ENCODE peak calls at places on chromosomes 13 and 19, in five cellular contexts. K, I, S, P and D are unnamed samples.

GRCh38 chr13:110448230-110448629 is 113.3 kb downstream of the RAB20 start:
- DNase-seq in I (no peak), K (no peak), S (no peak), P (no peak), D (no peak)

GRCh38 chr19:29858000-29858596 is 46.3 kb downstream of the CCNE1 start:
- DNase-seq in K (no peak), P (no peak), S (no peak), I (peak; percentile 55), D (peak; percentile 56)

GRCh38 chr19:56272448-56272847 is at the start of gene EDDM13:
- DNase-seq in I (no peak), P (no peak), S (no peak), K (no peak), D (no peak)

GRCh38 chr19:2244486-2244885 is 4.6 kb upstream of the AMH start:
- DNase-seq in I (no peak), S (no peak), K (no peak), P (no peak), D (no peak)

GRCh38 chr19:11375143-11375948 is 880 bp downstream of the SWSAP1 start:
- DNase-seq in K (peak; percentile 44), P (peak; percentile 76), S (peak; percentile 26), I (peak; percentile 71), D (peak; percentile 66)

GRCh38 chr13:37914781-37915391 is 45.3 kb upstream of the TRPC4 start:
- DNase-seq in S (no peak), K (no peak), I (no peak), P (no peak), D (no peak)

GRCh38 chr13:31674056-31674455 is 65.3 kb upstream of the RXFP2 start:
- DNase-seq in P (no peak), K (no peak), S (no peak), I (no peak), D (no peak)

GRCh38 chr13:76012091-76012721 is 376.1 kb downstream of the LMO7 start:
- DNase-seq in S (no peak), P (no peak), K (no peak), I (no peak), D (no peak)

GRCh38 chr13:58598241-58598640 is 966.7 kb downstream of the PCDH17 start:
- DNase-seq in S (no peak), K (no peak), P (no peak), I (no peak), D (no peak)

GRCh38 chr19:49890349-49891311 is 6.1 kb downstream of the IL4I1 start:
- DNase-seq in I (peak; percentile 73), K (no peak), P (no peak), S (no peak), D (peak; percentile 83)

GRCh38 chr19:6359517-6359916 is 1.8 kb upstream of the CLPP start:
- DNase-seq in I (no peak), S (no peak), K (no peak), P (no peak), D (no peak)

GRCh38 chr19:18742838-18743237 is 48.3 kb downstream of the COMP start:
- DNase-seq in I (no peak), K (no peak), S (no peak), P (no peak), D (no peak)

GRCh38 chr13:74674701-74675100 is 540.5 kb upstream of the KLF12 start:
- DNase-seq in I (no peak), S (no peak), P (no peak), K (no peak), D (no peak)

GRCh38 chr13:73717632-73718031 is 416.6 kb downstream of the KLF12 start:
- DNase-seq in I (no peak), K (no peak), S (no peak), P (no peak), D (no peak)

GRCh38 chr13:94674609-94675348 is 37.6 kb downstream of the SOX21 start:
- DNase-seq in S (peak; percentile 87), I (peak; percentile 69), P (no peak), K (peak; percentile 36), D (peak; percentile 61)

GRCh38 chr13:111212517-111212873 is 97.4 kb downstream of the ARHGEF7 start:
- DNase-seq in P (no peak), S (no peak), I (no peak), K (no peak), D (no peak)

GRCh38 chr19:6693681-6694080 is 23.7 kb upstream of the TNFSF14 start:
- DNase-seq in S (no peak), K (no peak), I (no peak), P (no peak), D (no peak)

GRCh38 chr19:38034153-38034835 is 127.3 kb downstream of the SIPA1L3 start:
- DNase-seq in K (no peak), I (no peak), S (no peak), P (no peak), D (peak; percentile 59)

GRCh38 chr19:48635966-48636858 is 967 bp downstream of the DBP start:
- DNase-seq in P (no peak), K (no peak), S (peak; percentile 12), I (no peak), D (no peak)

GRCh38 chr19:32164384-32164992 is 180.9 kb upstream of the ZNF507 start:
- DNase-seq in I (no peak), S (no peak), P (no peak), K (no peak), D (no peak)

GRCh38 chr19:48959341-48960239 is 4.9 kb downstream of the BAX start:
- DNase-seq in I (no peak), P (no peak), S (no peak), K (no peak), D (no peak)

GRCh38 chr13:25588336-25589060 is 216.7 kb downstream of the ATP8A2 start:
- DNase-seq in P (no peak), K (no peak), S (no peak), I (no peak), D (no peak)